ENCODE peak calls at places on chromosomes 13 and 19, in four cellular contexts. One of them, this sample, is unnamed.

GRCh38 chr13:111337741-111338140 is 17.3 kb downstream of the TEX29 start:
- DNase-seq in nephron progenitor cell: no peak
- DNase-seq in gastrocnemius medialis: no peak
- DNase-seq in PC-3: no peak
- DNase-seq in this sample: no peak

GRCh38 chr13:74133657-74134201 is 475 bp downstream of the KLF12 start:
- DNase-seq in nephron progenitor cell: peak
- DNase-seq in gastrocnemius medialis: peak
- DNase-seq in PC-3: peak
- DNase-seq in this sample: peak

GRCh38 chr13:109009756-109010155 is 380.3 kb downstream of the MYO16 start:
- DNase-seq in nephron progenitor cell: no peak
- DNase-seq in gastrocnemius medialis: no peak
- DNase-seq in PC-3: no peak
- DNase-seq in this sample: no peak

GRCh38 chr13:44768775-44769578 is 192.8 kb upstream of the TSC22D1 start:
- DNase-seq in nephron progenitor cell: no peak
- DNase-seq in gastrocnemius medialis: no peak
- DNase-seq in PC-3: peak
- DNase-seq in this sample: no peak

GRCh38 chr13:97743946-97744345 is 209.5 kb upstream of the IPO5 start:
- DNase-seq in nephron progenitor cell: no peak
- DNase-seq in gastrocnemius medialis: no peak
- DNase-seq in PC-3: no peak
- DNase-seq in this sample: no peak

GRCh38 chr19:409006-409514 is at the start of gene C2CD4C:
- DNase-seq in nephron progenitor cell: peak
- DNase-seq in gastrocnemius medialis: no peak
- DNase-seq in PC-3: no peak
- DNase-seq in this sample: no peak

GRCh38 chr19:10043286-10043927 is 30.1 kb downstream of the RDH8 start:
- DNase-seq in nephron progenitor cell: no peak
- DNase-seq in gastrocnemius medialis: no peak
- DNase-seq in PC-3: peak
- DNase-seq in this sample: no peak

GRCh38 chr13:49539313-49539712 is 43.6 kb downstream of the PHF11 start:
- DNase-seq in nephron progenitor cell: no peak
- DNase-seq in gastrocnemius medialis: no peak
- DNase-seq in PC-3: no peak
- DNase-seq in this sample: no peak

GRCh38 chr13:27929868-27930267 is 10.1 kb downstream of the PDX1 start:
- DNase-seq in nephron progenitor cell: no peak
- DNase-seq in gastrocnemius medialis: no peak
- DNase-seq in PC-3: no peak
- DNase-seq in this sample: no peak

GRCh38 chr13:39931505-39931904 is 276.0 kb downstream of the COG6 start:
- DNase-seq in nephron progenitor cell: no peak
- DNase-seq in gastrocnemius medialis: no peak
- DNase-seq in PC-3: no peak
- DNase-seq in this sample: no peak

GRCh38 chr13:35225582-35225981 is 250.9 kb downstream of the MAB21L1 start:
- DNase-seq in nephron progenitor cell: no peak
- DNase-seq in gastrocnemius medialis: no peak
- DNase-seq in PC-3: no peak
- DNase-seq in this sample: no peak

GRCh38 chr19:8302357-8302691 is 5.8 kb downstream of the CD320 start:
- DNase-seq in nephron progenitor cell: no peak
- DNase-seq in gastrocnemius medialis: no peak
- DNase-seq in PC-3: no peak
- DNase-seq in this sample: peak

GRCh38 chr19:18660051-18660910 is 23.2 kb upstream of the CRTC1 start:
- DNase-seq in nephron progenitor cell: no peak
- DNase-seq in gastrocnemius medialis: peak
- DNase-seq in PC-3: no peak
- DNase-seq in this sample: no peak

GRCh38 chr13:100637380-100637779 is 37.2 kb downstream of the TMTC4 start:
- DNase-seq in nephron progenitor cell: no peak
- DNase-seq in gastrocnemius medialis: no peak
- DNase-seq in PC-3: no peak
- DNase-seq in this sample: no peak
- TF ChIP-seq CTCF in nephron progenitor cell: no peak
- TF ChIP-seq CTCF in gastrocnemius medialis: no peak
- TF ChIP-seq CTCF in PC-3: no peak
- TF ChIP-seq CTCF in this sample: no peak

GRCh38 chr19:31313291-31314030 is 35.8 kb downstream of the TSHZ3 start:
- DNase-seq in nephron progenitor cell: no peak
- DNase-seq in gastrocnemius medialis: no peak
- DNase-seq in PC-3: no peak
- DNase-seq in this sample: no peak

GRCh38 chr19:31316201-31316951 is 32.9 kb downstream of the TSHZ3 start:
- DNase-seq in nephron progenitor cell: no peak
- DNase-seq in gastrocnemius medialis: peak
- DNase-seq in PC-3: no peak
- DNase-seq in this sample: no peak

GRCh38 chr19:31315621-31316011 is 33.6 kb downstream of the TSHZ3 start:
- DNase-seq in nephron progenitor cell: no peak
- DNase-seq in gastrocnemius medialis: no peak
- DNase-seq in PC-3: no peak
- DNase-seq in this sample: no peak

GRCh38 chr19:31314156-31314555 is 35.1 kb downstream of the TSHZ3 start:
- DNase-seq in nephron progenitor cell: no peak
- DNase-seq in gastrocnemius medialis: no peak
- DNase-seq in PC-3: peak
- DNase-seq in this sample: no peak

GRCh38 chr19:31314849-31315620 is 34.2 kb downstream of the TSHZ3 start:
- DNase-seq in nephron progenitor cell: no peak
- DNase-seq in gastrocnemius medialis: no peak
- DNase-seq in PC-3: no peak
- DNase-seq in this sample: no peak
- TF ChIP-seq CTCF in nephron progenitor cell: peak
- TF ChIP-seq CTCF in gastrocnemius medialis: no peak
- TF ChIP-seq CTCF in PC-3: no peak
- TF ChIP-seq CTCF in this sample: no peak

DNA sequence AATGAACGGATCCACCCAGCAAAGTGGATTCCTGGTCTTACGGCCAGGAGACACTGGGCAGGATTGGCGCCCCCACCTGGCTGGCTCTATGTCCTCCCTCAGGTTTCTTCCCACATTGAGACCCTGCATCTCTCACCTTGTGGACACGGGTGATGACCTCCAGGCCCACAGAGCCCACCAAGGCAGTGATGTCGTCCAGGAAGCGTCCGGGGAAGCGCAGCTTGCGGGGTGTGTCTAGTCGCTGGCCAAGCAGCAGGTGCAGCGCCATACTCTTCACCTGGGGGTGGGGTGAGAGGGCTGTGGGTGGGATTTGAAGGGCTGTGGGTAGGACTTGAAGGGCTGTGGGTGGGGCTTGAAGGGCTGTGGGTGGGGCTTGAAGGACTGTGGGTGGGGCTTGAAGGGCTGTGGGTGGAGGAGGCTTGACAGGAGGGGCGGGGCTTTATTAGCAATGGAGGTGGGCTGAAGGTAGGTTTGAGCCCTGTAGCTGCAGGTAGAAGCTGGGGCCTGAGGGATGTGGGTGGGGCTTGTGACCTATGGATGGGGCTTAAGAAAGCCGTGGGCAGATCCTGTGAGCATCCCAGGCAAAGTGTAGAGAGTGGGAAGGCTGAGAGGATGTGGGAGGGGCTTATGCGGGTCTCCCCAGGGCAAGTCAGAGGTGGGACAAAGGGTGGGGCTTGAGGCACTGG is 12.1 kb upstream of the ANGPTL8 start:
- DNase-seq in nephron progenitor cell: no peak
- DNase-seq in gastrocnemius medialis: no peak
- DNase-seq in PC-3: peak
- DNase-seq in this sample: no peak
- TF ChIP-seq CTCF in nephron progenitor cell: no peak
- TF ChIP-seq CTCF in gastrocnemius medialis: no peak
- TF ChIP-seq CTCF in PC-3: peak
- TF ChIP-seq CTCF in this sample: no peak

DNA sequence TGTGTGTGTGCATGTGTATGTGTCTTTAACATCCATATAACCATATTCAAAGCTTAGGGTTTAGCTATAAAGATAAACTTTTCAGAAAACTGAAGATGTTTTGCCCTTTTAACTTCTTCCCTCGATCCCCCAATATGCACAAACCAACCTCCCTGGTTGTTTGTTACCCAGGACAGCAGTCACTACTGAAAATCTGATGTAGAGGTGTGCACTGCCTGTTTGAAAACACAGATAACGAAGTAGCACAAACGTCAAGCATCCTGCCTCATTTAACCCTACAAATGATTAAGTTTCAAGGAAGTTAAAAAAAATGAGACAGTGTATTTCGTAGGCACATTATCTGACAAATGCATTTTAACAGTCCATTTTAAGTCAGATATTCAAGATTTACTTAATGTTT is 3.6 kb downstream of the TNFSF11 start:
- DNase-seq in nephron progenitor cell: no peak
- DNase-seq in gastrocnemius medialis: no peak
- DNase-seq in PC-3: no peak
- DNase-seq in this sample: no peak
- TF ChIP-seq CTCF in nephron progenitor cell: no peak
- TF ChIP-seq CTCF in gastrocnemius medialis: no peak
- TF ChIP-seq CTCF in PC-3: no peak
- TF ChIP-seq CTCF in this sample: no peak

GRCh38 chr13:112818698-112819045 is 128.8 kb downstream of the ATP11A start:
- DNase-seq in nephron progenitor cell: no peak
- DNase-seq in gastrocnemius medialis: no peak
- DNase-seq in PC-3: no peak
- DNase-seq in this sample: no peak
- TF ChIP-seq CTCF in nephron progenitor cell: no peak
- TF ChIP-seq CTCF in gastrocnemius medialis: no peak
- TF ChIP-seq CTCF in PC-3: no peak
- TF ChIP-seq CTCF in this sample: no peak

This sample was measured in neural crest cell.